ENCODE peak calls at places on chromosomes 11 and 22, in six cellular contexts. K is smooth muscle cell of the brain vasculature, L is T-cell, R is brain microvascular endothelial cell, C is hypothalamus, D is T-helper 1 cell. P is an unnamed sample.

GRCh38 chr11:45596571-45596970 is 68.9 kb downstream of the CHST1 start:
- DNase-seq in K (no peak), L (no peak), R (no peak), C (no peak), D (no peak), P (no peak)

GRCh38 chr11:92703431-92703830 is 266.0 kb upstream of the MTNR1B start:
- DNase-seq in K (no peak), L (no peak), R (peak), C (no peak), D (no peak), P (no peak)

GRCh38 chr22:20244744-20245576 is 23.2 kb downstream of the RTN4R start:
- DNase-seq in K (no peak), L (peak), R (no peak), C (no peak), D (no peak), P (peak)

GRCh38 chr22:46033256-46034200 is 56.6 kb upstream of the WNT7B start:
- DNase-seq in K (no peak), L (no peak), R (no peak), C (no peak), D (no peak), P (no peak)

GRCh38 chr11:116693206-116694016 is 79.4 kb downstream of the BUD13 start:
- DNase-seq in K (no peak), L (no peak), R (no peak), C (no peak), D (no peak), P (no peak)

GRCh38 chr22:20978419-20978818 is 3.7 kb upstream of the LZTR1 start:
- DNase-seq in K (no peak), L (no peak), R (no peak), C (no peak), D (no peak), P (no peak)

GRCh38 chr11:2204361-2205213 is 33.0 kb upstream of the TH start:
- DNase-seq in K (no peak), L (no peak), R (no peak), C (no peak), D (no peak), P (no peak)

GRCh38 chr11:103737791-103738190 is 298.6 kb upstream of the DDI1 start:
- DNase-seq in K (no peak), L (no peak), R (no peak), C (no peak), D (no peak), P (no peak)

GRCh38 chr11:108887436-108888238 is 222.8 kb downstream of the DDX10 start:
- DNase-seq in K (no peak), L (no peak), R (peak), C (no peak), D (no peak), P (peak)

GRCh38 chr11:96102664-96103068 is 178.8 kb upstream of the MTMR2 start:
- DNase-seq in K (no peak), L (no peak), R (peak), C (no peak), D (no peak), P (no peak)

GRCh38 chr11:2551131-2551530 is 106.3 kb downstream of the KCNQ1 start:
- DNase-seq in K (no peak), L (no peak), R (no peak), C (no peak), D (no peak), P (no peak)

GRCh38 chr22:36922097-36922608 is 8.7 kb downstream of the CSF2RB start:
- DNase-seq in K (no peak), L (no peak), R (no peak), C (no peak), D (no peak), P (no peak)

GRCh38 chr11:16982256-16982671 is 31.9 kb downstream of the PLEKHA7 start:
- DNase-seq in K (no peak), L (no peak), R (no peak), C (peak), D (no peak), P (no peak)

GRCh38 chr22:46673677-46674236 is 53.6 kb downstream of the GRAMD4 start:
- DNase-seq in K (no peak), L (no peak), R (no peak), C (no peak), D (no peak), P (no peak)

GRCh38 chr22:43639228-43639948 is 172.7 kb downstream of the EFCAB6 start:
- DNase-seq in K (no peak), L (no peak), R (no peak), C (no peak), D (no peak), P (no peak)

GRCh38 chr11:57647368-57647767 is 2.3 kb downstream of the YPEL4 start:
- DNase-seq in K (no peak), L (no peak), R (no peak), C (peak), D (no peak), P (no peak)

GRCh38 chr11:61332266-61332822 is 561 bp downstream of the DDB1 start:
- DNase-seq in K (no peak), L (no peak), R (peak), C (no peak), D (no peak), P (no peak)

GRCh38 chr11:42410251-42410956 is 901.4 kb upstream of the API5 start:
- DNase-seq in K (no peak), L (no peak), R (peak), C (no peak), D (no peak), P (no peak)

GRCh38 chr11:82845336-82846036 is 54.7 kb downstream of the PRCP start:
- DNase-seq in K (no peak), L (no peak), R (no peak), C (no peak), D (no peak), P (no peak)

GRCh38 chr22:40410731-40411505 is 40.5 kb downstream of the SGSM3 start:
- DNase-seq in K (no peak), L (no peak), R (no peak), C (no peak), D (no peak), P (no peak)

GRCh38 chr22:29156507-29156906 is 49.2 kb upstream of the EMID1 start:
- DNase-seq in K (no peak), L (no peak), R (no peak), C (no peak), D (no peak), P (no peak)

GRCh38 chr11:116537121-116537520 is 235.7 kb downstream of the BUD13 start:
- DNase-seq in K (no peak), L (no peak), R (no peak), C (no peak), D (no peak), P (no peak)

GRCh38 chr11:67488155-67488480 is 5.3 kb downstream of the AIP start:
- DNase-seq in K (no peak), L (no peak), R (no peak), C (no peak), D (no peak), P (no peak)

GRCh38 chr11:77851513-77851912 is 30.6 kb downstream of the AAMDC start:
- DNase-seq in K (no peak), L (no peak), R (no peak), C (no peak), D (no peak), P (no peak)

GRCh38 chr11:76577199-76577920 is 93.2 kb downstream of the LRRC32 start:
- DNase-seq in K (no peak), L (no peak), R (peak), C (no peak), D (no peak), P (no peak)

GRCh38 chr22:33451851-33452469 is 393.8 kb upstream of the SYN3 start:
- DNase-seq in K (no peak), L (no peak), R (peak), C (no peak), D (no peak), P (no peak)

GRCh38 chr11:75386912-75387311 is 12.4 kb upstream of the RPS3 start:
- DNase-seq in K (no peak), L (no peak), R (no peak), C (no peak), D (no peak), P (no peak)

P was measured in immature natural killer cell.